ENCODE peak calls at places on chromosomes 1 and 21, in five cellular contexts. E is H9, K is neuronal stem cell, D is IMR-90, Q is H1. W is an unnamed sample.
A peak's percentile ranks its signal among the peaks of the same experiment; 100 is the strongest.

GRCh38 chr1:63917571-63918394 is 144.0 kb downstream of the ROR1 start:
- DNase-seq in D (peak; percentile 21), Q (peak; percentile 86), E (peak; percentile 78), K (no peak), W (no peak)

GRCh38 chr1:26290061-26290415 is 10.2 kb downstream of the SH3BGRL3 start:
- DNase-seq in D (no peak), E (no peak), Q (no peak), K (no peak), W (no peak)

GRCh38 chr1:15400627-15401026 is 9.1 kb upstream of the EFHD2 start:
- DNase-seq in Q (no peak), K (no peak), E (no peak), D (no peak), W (no peak)

GRCh38 chr21:46226920-46227599 is 1.5 kb downstream of the LSS start:
- DNase-seq in D (peak; percentile 78), Q (no peak), E (no peak), K (no peak), W (peak; percentile 79)

GRCh38 chr1:25700626-25701025 is 84.0 kb downstream of the MAN1C1 start:
- DNase-seq in D (no peak), E (peak; percentile 63), K (no peak), Q (no peak), W (no peak)

GRCh38 chr21:36966846-36967657 is 583 bp upstream of the HLCS start:
- DNase-seq in Q (peak; percentile 65), K (no peak), E (no peak), D (no peak), W (peak; percentile 37)

GRCh38 chr1:211352985-211353515 is 26.4 kb downstream of the TRAF5 start:
- DNase-seq in K (no peak), Q (peak; percentile 79), D (no peak), E (no peak), W (no peak)

GRCh38 chr1:16396591-16396990 is 29.5 kb downstream of the SZRD1 start:
- DNase-seq in Q (no peak), K (no peak), E (no peak), D (peak; percentile 84), W (peak; percentile 35)

GRCh38 chr1:118898702-118899101 is 89.4 kb downstream of the TBX15 start:
- DNase-seq in D (no peak), E (no peak), K (no peak), Q (no peak), W (no peak)

GRCh38 chr1:80064524-80064923 is 1058.0 kb upstream of the ADGRL4 start:
- DNase-seq in Q (no peak), D (peak; percentile 47), E (no peak), K (no peak), W (no peak)

DNA sequence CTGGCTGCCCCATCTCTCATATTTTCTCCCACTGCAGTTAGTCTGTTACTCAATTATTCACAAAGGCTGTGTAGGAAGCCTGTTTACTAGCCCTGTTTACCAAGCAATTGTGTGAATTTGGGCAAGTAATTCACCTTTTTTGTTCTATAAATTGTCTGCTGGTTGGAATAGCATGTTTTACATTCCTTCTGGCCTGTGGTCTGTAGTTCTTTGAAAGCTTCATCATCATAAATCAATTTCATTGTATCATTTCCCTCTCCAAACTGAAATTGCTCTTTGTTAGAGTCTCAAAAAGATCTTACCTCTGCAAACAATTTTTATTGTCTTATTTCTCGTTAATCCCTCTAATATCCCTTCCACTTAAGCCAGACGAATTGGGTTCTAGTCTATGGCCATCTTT is 1059.5 kb upstream of the ADGRL4 start:
- DNase-seq in E (no peak), Q (no peak), K (no peak), D (no peak), W (no peak)
- H2AFZ ChIP-seq in E (no peak overlapping the region), Q (peak overlapping the region; percentile 79), K (peak overlapping the region; percentile 45), D (no peak overlapping the region), W (no peak overlapping the region)

DNA sequence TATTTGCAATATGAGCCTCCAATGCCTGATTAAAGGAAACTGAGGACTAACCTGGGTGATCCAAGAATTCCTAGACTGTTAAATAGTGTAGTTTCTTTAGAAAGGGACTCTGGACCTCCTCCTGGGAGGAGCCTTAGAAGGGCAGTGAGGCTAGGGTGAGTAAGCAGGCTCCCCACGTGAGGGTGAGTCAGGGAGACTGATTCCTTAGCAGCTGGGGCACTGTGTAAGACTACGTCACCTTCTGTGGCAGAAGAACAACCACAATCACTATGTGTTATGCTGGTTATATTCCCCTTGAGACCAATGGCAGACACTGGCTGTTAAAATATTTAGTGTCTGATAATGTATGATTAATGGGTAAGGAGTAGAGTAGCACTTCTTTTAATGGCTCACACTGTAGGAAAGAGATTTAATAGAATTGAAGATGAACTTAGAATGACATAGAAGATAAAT is 53.3 kb upstream of the SYT14 start:
- DNase-seq in E (no peak), K (no peak), D (peak; percentile 99), Q (no peak), W (peak; percentile 99)
- H2BK15ac ChIP-seq in E (no peak overlapping the region), K (no peak overlapping the region), D (no peak overlapping the region), Q (no peak overlapping the region), W (no peak overlapping the region)

DNA sequence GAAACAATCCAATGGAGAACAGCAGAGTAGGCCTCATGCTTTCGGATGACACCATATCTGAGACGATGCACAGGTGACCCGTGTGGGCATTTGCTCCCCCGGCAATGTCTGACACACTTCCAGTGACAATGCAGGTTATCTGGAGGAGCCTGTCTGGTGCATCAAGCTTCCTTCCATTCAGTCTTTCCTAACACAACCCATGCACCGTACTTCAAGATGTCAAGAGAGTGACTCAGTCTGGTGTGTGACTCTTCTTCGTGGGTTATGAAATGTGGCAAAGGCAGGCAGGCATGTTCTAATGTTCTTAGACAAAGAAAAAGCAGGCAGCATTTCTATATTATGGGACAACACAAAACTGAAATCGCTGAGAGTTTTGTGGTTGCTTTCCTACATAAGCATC is 159.0 kb downstream of the EDEM3 start:
- DNase-seq in K (no peak), D (peak; percentile 85), E (no peak), Q (no peak), W (peak; percentile 92)
- H3K4me1 ChIP-seq in K (no peaks in the 10 kb centered on the region), D (peaks cover 8% of the 10 kb centered on the region), E (no peaks in the 10 kb centered on the region), Q (no peaks in the 10 kb centered on the region), W (peaks cover 2% of the 10 kb centered on the region)

GRCh38 chr1:100524355-100524754 is 13.6 kb upstream of the GPR88 start:
- DNase-seq in E (no peak), Q (no peak), D (no peak), K (no peak), W (no peak)
- H2AFZ ChIP-seq in E (no peak overlapping the region), Q (no peak overlapping the region), D (no peak overlapping the region), K (no peak overlapping the region), W (no peak overlapping the region)

GRCh38 chr1:47995306-47996050 is 1.7 kb downstream of the TRABD2B start:
- DNase-seq in Q (no peak), D (no peak), K (no peak), E (peak; percentile 28), W (no peak)

GRCh38 chr1:47997289-47998200 is at the start of gene TRABD2B:
- DNase-seq in K (peak; percentile 87), D (peak; percentile 34), Q (peak; percentile 95), E (peak; percentile 90), W (peak; percentile 60)

GRCh38 chr1:47998396-47998990 is 1.3 kb upstream of the TRABD2B start:
- DNase-seq in D (no peak), Q (no peak), E (peak; percentile 53), K (no peak), W (no peak)

GRCh38 chr1:47996060-47996405 is 1.2 kb downstream of the TRABD2B start:
- DNase-seq in D (no peak), E (peak; percentile 30), K (no peak), Q (no peak), W (no peak)

GRCh38 chr1:47996406-47997226 is 569 bp downstream of the TRABD2B start:
- DNase-seq in D (no peak), Q (peak; percentile 79), K (no peak), E (peak; percentile 40), W (no peak)
- H2BK15ac ChIP-seq in D (no peak overlapping the region), Q (no peak overlapping the region), K (no peak overlapping the region), E (no peak overlapping the region), W (no peak overlapping the region)